ENCODE peak calls at places on chromosomes 3 and 15, in ten cellular contexts. One of them, this sample, is unnamed. For H3K27me3, the result is how much of the 10 kb centered on the place peaks cover.

GRCh38 chr15:92809880-92810361 is 90.2 kb upstream of the CHD2 start:
- DNase-seq in left ventricle myocardium inferior: no peak
- DNase-seq in brain microvascular endothelial cell: peak
- DNase-seq in pancreas: no peak
- DNase-seq in CD8-positive, alpha-beta T cell: peak
- DNase-seq in endothelial cell of umbilical vein: peak
- DNase-seq in heart right ventricle: no peak
- DNase-seq in GM23338: no peak
- DNase-seq in lower lobe of right lung: no peak
- DNase-seq in fibroblast of lung: peak
- DNase-seq in this sample: peak

GRCh38 chr3:59709702-59710555 is 660.1 kb upstream of the CFAP20DC start:
- DNase-seq in left ventricle myocardium inferior: peak
- DNase-seq in brain microvascular endothelial cell: no peak
- DNase-seq in pancreas: no peak
- DNase-seq in CD8-positive, alpha-beta T cell: no peak
- DNase-seq in endothelial cell of umbilical vein: no peak
- DNase-seq in heart right ventricle: peak
- DNase-seq in GM23338: no peak
- DNase-seq in lower lobe of right lung: peak
- DNase-seq in fibroblast of lung: no peak
- DNase-seq in this sample: no peak

GRCh38 chr3:174540536-174540935 is 318.6 kb upstream of the NAALADL2 start:
- DNase-seq in left ventricle myocardium inferior: no peak
- DNase-seq in brain microvascular endothelial cell: no peak
- DNase-seq in pancreas: no peak
- DNase-seq in CD8-positive, alpha-beta T cell: no peak
- DNase-seq in endothelial cell of umbilical vein: no peak
- DNase-seq in heart right ventricle: no peak
- DNase-seq in GM23338: peak
- DNase-seq in lower lobe of right lung: no peak
- DNase-seq in fibroblast of lung: no peak
- DNase-seq in this sample: no peak

GRCh38 chr15:27492021-27492621 is 521.1 kb downstream of the GABRG3 start:
- DNase-seq in left ventricle myocardium inferior: no peak
- DNase-seq in brain microvascular endothelial cell: no peak
- DNase-seq in pancreas: no peak
- DNase-seq in CD8-positive, alpha-beta T cell: no peak
- DNase-seq in endothelial cell of umbilical vein: no peak
- DNase-seq in heart right ventricle: no peak
- DNase-seq in GM23338: no peak
- DNase-seq in lower lobe of right lung: no peak
- DNase-seq in fibroblast of lung: peak
- DNase-seq in this sample: no peak

GRCh38 chr15:40111888-40112287 is 3.2 kb upstream of the BMF start:
- DNase-seq in left ventricle myocardium inferior: no peak
- DNase-seq in brain microvascular endothelial cell: no peak
- DNase-seq in pancreas: no peak
- DNase-seq in CD8-positive, alpha-beta T cell: no peak
- DNase-seq in endothelial cell of umbilical vein: no peak
- DNase-seq in heart right ventricle: no peak
- DNase-seq in GM23338: no peak
- DNase-seq in lower lobe of right lung: no peak
- DNase-seq in fibroblast of lung: no peak
- DNase-seq in this sample: no peak

GRCh38 chr15:48794697-48795134 is 16.2 kb downstream of the CEP152 start:
- DNase-seq in left ventricle myocardium inferior: no peak
- DNase-seq in brain microvascular endothelial cell: no peak
- DNase-seq in pancreas: no peak
- DNase-seq in CD8-positive, alpha-beta T cell: no peak
- DNase-seq in endothelial cell of umbilical vein: peak
- DNase-seq in heart right ventricle: no peak
- DNase-seq in GM23338: no peak
- DNase-seq in lower lobe of right lung: no peak
- DNase-seq in fibroblast of lung: no peak
- DNase-seq in this sample: no peak

GRCh38 chr15:25478313-25478712 is 39.5 kb upstream of the UBE3A start:
- DNase-seq in left ventricle myocardium inferior: no peak
- DNase-seq in brain microvascular endothelial cell: no peak
- DNase-seq in pancreas: no peak
- DNase-seq in CD8-positive, alpha-beta T cell: no peak
- DNase-seq in endothelial cell of umbilical vein: no peak
- DNase-seq in heart right ventricle: no peak
- DNase-seq in GM23338: no peak
- DNase-seq in lower lobe of right lung: no peak
- DNase-seq in fibroblast of lung: no peak
- DNase-seq in this sample: no peak

GRCh38 chr15:85766007-85766831 is 28.5 kb downstream of the KLHL25 start:
- DNase-seq in left ventricle myocardium inferior: no peak
- DNase-seq in brain microvascular endothelial cell: no peak
- DNase-seq in pancreas: no peak
- DNase-seq in CD8-positive, alpha-beta T cell: no peak
- DNase-seq in endothelial cell of umbilical vein: no peak
- DNase-seq in heart right ventricle: no peak
- DNase-seq in GM23338: no peak
- DNase-seq in lower lobe of right lung: no peak
- DNase-seq in fibroblast of lung: no peak
- DNase-seq in this sample: no peak

GRCh38 chr15:44836094-44836493 is 99.8 kb downstream of the TRIM69 start:
- DNase-seq in left ventricle myocardium inferior: no peak
- DNase-seq in brain microvascular endothelial cell: no peak
- DNase-seq in pancreas: no peak
- DNase-seq in CD8-positive, alpha-beta T cell: no peak
- DNase-seq in endothelial cell of umbilical vein: no peak
- DNase-seq in heart right ventricle: no peak
- DNase-seq in GM23338: no peak
- DNase-seq in lower lobe of right lung: no peak
- DNase-seq in fibroblast of lung: no peak
- DNase-seq in this sample: no peak

GRCh38 chr3:184488577-184488976 is 73.0 kb upstream of the EPHB3 start:
- DNase-seq in left ventricle myocardium inferior: no peak
- DNase-seq in brain microvascular endothelial cell: no peak
- DNase-seq in pancreas: no peak
- DNase-seq in CD8-positive, alpha-beta T cell: no peak
- DNase-seq in endothelial cell of umbilical vein: no peak
- DNase-seq in heart right ventricle: no peak
- DNase-seq in GM23338: no peak
- DNase-seq in lower lobe of right lung: no peak
- DNase-seq in fibroblast of lung: no peak
- DNase-seq in this sample: no peak
- H3K27me3 ChIP-seq in left ventricle myocardium inferior: half or more
- H3K27me3 ChIP-seq in brain microvascular endothelial cell: under half
- H3K27me3 ChIP-seq in pancreas: under half
- H3K27me3 ChIP-seq in CD8-positive, alpha-beta T cell: under half
- H3K27me3 ChIP-seq in endothelial cell of umbilical vein: under half
- H3K27me3 ChIP-seq in heart right ventricle: under half
- H3K27me3 ChIP-seq in GM23338: half or more
- H3K27me3 ChIP-seq in lower lobe of right lung: under half
- H3K27me3 ChIP-seq in fibroblast of lung: under half
- H3K27me3 ChIP-seq in this sample: under half

GRCh38 chr3:12287727-12288465 is 974 bp upstream of the PPARG start:
- DNase-seq in left ventricle myocardium inferior: peak
- DNase-seq in brain microvascular endothelial cell: no peak
- DNase-seq in pancreas: peak
- DNase-seq in CD8-positive, alpha-beta T cell: no peak
- DNase-seq in endothelial cell of umbilical vein: no peak
- DNase-seq in heart right ventricle: peak
- DNase-seq in GM23338: peak
- DNase-seq in lower lobe of right lung: peak
- DNase-seq in fibroblast of lung: peak
- DNase-seq in this sample: no peak

GRCh38 chr3:12288466-12289129 is at the start of gene PPARG:
- DNase-seq in left ventricle myocardium inferior: peak
- DNase-seq in brain microvascular endothelial cell: no peak
- DNase-seq in pancreas: peak
- DNase-seq in CD8-positive, alpha-beta T cell: no peak
- DNase-seq in endothelial cell of umbilical vein: no peak
- DNase-seq in heart right ventricle: peak
- DNase-seq in GM23338: peak
- DNase-seq in lower lobe of right lung: peak
- DNase-seq in fibroblast of lung: peak
- DNase-seq in this sample: no peak

GRCh38 chr3:12285003-12285555 is 3.8 kb upstream of the PPARG start:
- DNase-seq in left ventricle myocardium inferior: no peak
- DNase-seq in brain microvascular endothelial cell: no peak
- DNase-seq in pancreas: no peak
- DNase-seq in CD8-positive, alpha-beta T cell: no peak
- DNase-seq in endothelial cell of umbilical vein: no peak
- DNase-seq in heart right ventricle: no peak
- DNase-seq in GM23338: no peak
- DNase-seq in lower lobe of right lung: no peak
- DNase-seq in fibroblast of lung: no peak
- DNase-seq in this sample: no peak

GRCh38 chr3:12286504-12286903 is 2.4 kb upstream of the PPARG start:
- DNase-seq in left ventricle myocardium inferior: no peak
- DNase-seq in brain microvascular endothelial cell: no peak
- DNase-seq in pancreas: no peak
- DNase-seq in CD8-positive, alpha-beta T cell: no peak
- DNase-seq in endothelial cell of umbilical vein: no peak
- DNase-seq in heart right ventricle: no peak
- DNase-seq in GM23338: no peak
- DNase-seq in lower lobe of right lung: no peak
- DNase-seq in fibroblast of lung: no peak
- DNase-seq in this sample: no peak

GRCh38 chr3:12286927-12287726 is 1.7 kb upstream of the PPARG start:
- DNase-seq in left ventricle myocardium inferior: peak
- DNase-seq in brain microvascular endothelial cell: no peak
- DNase-seq in pancreas: peak
- DNase-seq in CD8-positive, alpha-beta T cell: no peak
- DNase-seq in endothelial cell of umbilical vein: no peak
- DNase-seq in heart right ventricle: peak
- DNase-seq in GM23338: peak
- DNase-seq in lower lobe of right lung: peak
- DNase-seq in fibroblast of lung: peak
- DNase-seq in this sample: no peak
- H3K27ac ChIP-seq in left ventricle myocardium inferior: peak
- H3K27ac ChIP-seq in brain microvascular endothelial cell: no peak
- H3K27ac ChIP-seq in pancreas: no peak
- H3K27ac ChIP-seq in CD8-positive, alpha-beta T cell: no peak
- H3K27ac ChIP-seq in endothelial cell of umbilical vein: no peak
- H3K27ac ChIP-seq in heart right ventricle: peak
- H3K27ac ChIP-seq in GM23338: no peak
- H3K27ac ChIP-seq in lower lobe of right lung: peak
- H3K27ac ChIP-seq in fibroblast of lung: peak
- H3K27ac ChIP-seq in this sample: peak

GRCh38 chr15:51931638-51932037 is 39.9 kb downstream of the LEO1 start:
- DNase-seq in left ventricle myocardium inferior: no peak
- DNase-seq in brain microvascular endothelial cell: no peak
- DNase-seq in pancreas: no peak
- DNase-seq in CD8-positive, alpha-beta T cell: no peak
- DNase-seq in endothelial cell of umbilical vein: no peak
- DNase-seq in heart right ventricle: no peak
- DNase-seq in GM23338: no peak
- DNase-seq in lower lobe of right lung: no peak
- DNase-seq in fibroblast of lung: no peak
- DNase-seq in this sample: peak

GRCh38 chr15:51938286-51938685 is 33.3 kb downstream of the LEO1 start:
- DNase-seq in left ventricle myocardium inferior: no peak
- DNase-seq in brain microvascular endothelial cell: no peak
- DNase-seq in pancreas: no peak
- DNase-seq in CD8-positive, alpha-beta T cell: no peak
- DNase-seq in endothelial cell of umbilical vein: no peak
- DNase-seq in heart right ventricle: no peak
- DNase-seq in GM23338: no peak
- DNase-seq in lower lobe of right lung: no peak
- DNase-seq in fibroblast of lung: no peak
- DNase-seq in this sample: no peak

GRCh38 chr15:51939216-51939615 is 32.4 kb downstream of the LEO1 start:
- DNase-seq in left ventricle myocardium inferior: no peak
- DNase-seq in brain microvascular endothelial cell: no peak
- DNase-seq in pancreas: no peak
- DNase-seq in CD8-positive, alpha-beta T cell: no peak
- DNase-seq in endothelial cell of umbilical vein: peak
- DNase-seq in heart right ventricle: no peak
- DNase-seq in GM23338: no peak
- DNase-seq in lower lobe of right lung: no peak
- DNase-seq in fibroblast of lung: no peak
- DNase-seq in this sample: no peak

GRCh38 chr15:51935466-51936118 is 36.0 kb downstream of the LEO1 start:
- DNase-seq in left ventricle myocardium inferior: no peak
- DNase-seq in brain microvascular endothelial cell: no peak
- DNase-seq in pancreas: no peak
- DNase-seq in CD8-positive, alpha-beta T cell: no peak
- DNase-seq in endothelial cell of umbilical vein: no peak
- DNase-seq in heart right ventricle: no peak
- DNase-seq in GM23338: no peak
- DNase-seq in lower lobe of right lung: no peak
- DNase-seq in fibroblast of lung: no peak
- DNase-seq in this sample: no peak

GRCh38 chr15:51936119-51936478 is 35.5 kb downstream of the LEO1 start:
- DNase-seq in left ventricle myocardium inferior: no peak
- DNase-seq in brain microvascular endothelial cell: no peak
- DNase-seq in pancreas: no peak
- DNase-seq in CD8-positive, alpha-beta T cell: no peak
- DNase-seq in endothelial cell of umbilical vein: no peak
- DNase-seq in heart right ventricle: no peak
- DNase-seq in GM23338: peak
- DNase-seq in lower lobe of right lung: no peak
- DNase-seq in fibroblast of lung: no peak
- DNase-seq in this sample: peak
- TF ChIP-seq CTCF in left ventricle myocardium inferior: no peak
- TF ChIP-seq CTCF in brain microvascular endothelial cell: no peak
- TF ChIP-seq CTCF in pancreas: no peak
- TF ChIP-seq CTCF in CD8-positive, alpha-beta T cell: no peak
- TF ChIP-seq CTCF in endothelial cell of umbilical vein: no peak
- TF ChIP-seq CTCF in heart right ventricle: no peak
- TF ChIP-seq CTCF in GM23338: peak
- TF ChIP-seq CTCF in lower lobe of right lung: no peak
- TF ChIP-seq CTCF in fibroblast of lung: no peak
- TF ChIP-seq CTCF in this sample: no peak

GRCh38 chr3:46298871-46299607 is 54.9 kb upstream of the CCR2 start:
- DNase-seq in left ventricle myocardium inferior: no peak
- DNase-seq in brain microvascular endothelial cell: no peak
- DNase-seq in pancreas: no peak
- DNase-seq in CD8-positive, alpha-beta T cell: no peak
- DNase-seq in endothelial cell of umbilical vein: no peak
- DNase-seq in heart right ventricle: no peak
- DNase-seq in GM23338: no peak
- DNase-seq in lower lobe of right lung: no peak
- DNase-seq in fibroblast of lung: no peak
- DNase-seq in this sample: no peak

GRCh38 chr3:46301122-46301835 is 52.6 kb upstream of the CCR2 start:
- DNase-seq in left ventricle myocardium inferior: no peak
- DNase-seq in brain microvascular endothelial cell: no peak
- DNase-seq in pancreas: no peak
- DNase-seq in CD8-positive, alpha-beta T cell: no peak
- DNase-seq in endothelial cell of umbilical vein: no peak
- DNase-seq in heart right ventricle: no peak
- DNase-seq in GM23338: no peak
- DNase-seq in lower lobe of right lung: no peak
- DNase-seq in fibroblast of lung: no peak
- DNase-seq in this sample: no peak

GRCh38 chr3:46297658-46298423 is 55.6 kb downstream of the CCR3 start:
- DNase-seq in left ventricle myocardium inferior: no peak
- DNase-seq in brain microvascular endothelial cell: no peak
- DNase-seq in pancreas: no peak
- DNase-seq in CD8-positive, alpha-beta T cell: no peak
- DNase-seq in endothelial cell of umbilical vein: no peak
- DNase-seq in heart right ventricle: no peak
- DNase-seq in GM23338: no peak
- DNase-seq in lower lobe of right lung: no peak
- DNase-seq in fibroblast of lung: no peak
- DNase-seq in this sample: no peak

GRCh38 chr3:46300461-46300789 is 53.5 kb upstream of the CCR2 start:
- DNase-seq in left ventricle myocardium inferior: no peak
- DNase-seq in brain microvascular endothelial cell: no peak
- DNase-seq in pancreas: no peak
- DNase-seq in CD8-positive, alpha-beta T cell: no peak
- DNase-seq in endothelial cell of umbilical vein: no peak
- DNase-seq in heart right ventricle: no peak
- DNase-seq in GM23338: no peak
- DNase-seq in lower lobe of right lung: no peak
- DNase-seq in fibroblast of lung: no peak
- DNase-seq in this sample: no peak

GRCh38 chr3:46299608-46300460 is 54.1 kb upstream of the CCR2 start:
- DNase-seq in left ventricle myocardium inferior: no peak
- DNase-seq in brain microvascular endothelial cell: no peak
- DNase-seq in pancreas: no peak
- DNase-seq in CD8-positive, alpha-beta T cell: no peak
- DNase-seq in endothelial cell of umbilical vein: no peak
- DNase-seq in heart right ventricle: no peak
- DNase-seq in GM23338: no peak
- DNase-seq in lower lobe of right lung: no peak
- DNase-seq in fibroblast of lung: no peak
- DNase-seq in this sample: no peak
- H3K27me3 ChIP-seq in left ventricle myocardium inferior: under half
- H3K27me3 ChIP-seq in brain microvascular endothelial cell: under half
- H3K27me3 ChIP-seq in pancreas: under half
- H3K27me3 ChIP-seq in CD8-positive, alpha-beta T cell: under half
- H3K27me3 ChIP-seq in endothelial cell of umbilical vein: under half
- H3K27me3 ChIP-seq in heart right ventricle: under half
- H3K27me3 ChIP-seq in GM23338: under half
- H3K27me3 ChIP-seq in lower lobe of right lung: under half
- H3K27me3 ChIP-seq in fibroblast of lung: under half
- H3K27me3 ChIP-seq in this sample: under half

This sample was measured in right atrium auricular region.